ENCODE peak calls at places on chromosomes 5 and 9, in eight cellular contexts. T is cardiac muscle cell; C is gastrocnemius medialis; P is naive thymus-derived CD4-positive, alpha-beta T cell; I is A549; Q is body of pancreas; D is heart right ventricle; F is fibroblast of lung. Z is an unnamed sample. For H3K4me1, the result is how much of the 10 kb centered on the place peaks cover.

GRCh38 chr9:113955076-113955752 is 79.1 kb downstream of the ZNF618 start:
- DNase-seq in P (no peak), F (peak), Q (no peak), T (no peak), I (no peak), D (no peak), C (no peak), Z (no peak)

GRCh38 chr5:41883243-41883642 is 13.0 kb upstream of the OXCT1 start:
- DNase-seq in T (no peak), C (no peak), I (no peak), P (no peak), Q (no peak), F (no peak), D (no peak), Z (no peak)

GRCh38 chr5:114055318-114055788 is 306.5 kb upstream of the KCNN2 start:
- DNase-seq in Q (peak), C (peak), I (no peak), T (peak), P (no peak), F (peak), D (peak), Z (no peak)

GRCh38 chr5:35861718-35862117 is 5.0 kb downstream of the IL7R start:
- DNase-seq in I (no peak), Q (no peak), F (peak), D (no peak), T (no peak), C (no peak), P (no peak), Z (no peak)

GRCh38 chr5:151596839-151597539 is 5.9 kb upstream of the FAT2 start:
- DNase-seq in C (no peak), P (no peak), F (peak), I (no peak), T (peak), D (peak), Q (no peak), Z (no peak)

GRCh38 chr5:180652771-180653170 is 3.4 kb upstream of the FLT4 start:
- DNase-seq in F (no peak), T (no peak), D (no peak), C (no peak), P (no peak), I (no peak), Q (no peak), Z (no peak)

GRCh38 chr9:107973451-107973850 is 483.9 kb upstream of the KLF4 start:
- DNase-seq in F (no peak), D (no peak), C (no peak), T (no peak), Q (no peak), P (no peak), I (no peak), Z (no peak)

GRCh38 chr9:14517154-14517906 is 175.9 kb downstream of the ZDHHC21 start:
- DNase-seq in T (no peak), P (no peak), D (no peak), F (no peak), C (no peak), I (no peak), Q (no peak), Z (no peak)

GRCh38 chr9:92094655-92095054 is 20.6 kb downstream of the SPTLC1 start:
- DNase-seq in D (no peak), Q (no peak), I (no peak), C (no peak), T (peak), P (peak), F (peak), Z (no peak)

GRCh38 chr9:128340691-128341434 is 536 bp downstream of the SLC27A4 start:
- DNase-seq in F (no peak), T (peak), C (no peak), Q (no peak), P (no peak), I (peak), D (no peak), Z (no peak)

GRCh38 chr9:22986556-22986955 is 539.9 kb downstream of the DMRTA1 start:
- DNase-seq in C (no peak), D (no peak), P (no peak), Q (no peak), F (no peak), T (no peak), I (peak), Z (no peak)

GRCh38 chr9:131068076-131068816 is 28.1 kb upstream of the AIF1L start:
- DNase-seq in F (no peak), Q (no peak), D (no peak), T (no peak), C (no peak), P (no peak), I (no peak), Z (no peak)

GRCh38 chr9:97501177-97501971 is at the start of gene TMOD1:
- DNase-seq in I (peak), C (peak), D (peak), T (peak), P (peak), Q (peak), F (peak), Z (no peak)

GRCh38 chr9:91029621-91030361 is 228.2 kb downstream of the SYK start:
- DNase-seq in D (no peak), T (no peak), I (no peak), P (no peak), Q (no peak), F (no peak), C (no peak), Z (no peak)

GRCh38 chr5:170603578-170604565 is 100.1 kb downstream of the KCNIP1 start:
- DNase-seq in F (peak), P (peak), I (peak), C (no peak), D (peak), T (peak), Q (peak), Z (no peak)

GRCh38 chr9:134474058-134474370 is 147.8 kb downstream of the RXRA start:
- DNase-seq in F (peak), Q (peak), C (peak), I (no peak), D (no peak), P (no peak), T (no peak), Z (peak)

GRCh38 chr5:53038196-53038847 is 49.2 kb downstream of the ITGA2 start:
- DNase-seq in D (no peak), T (no peak), C (no peak), I (no peak), P (no peak), Q (no peak), F (no peak), Z (no peak)

GRCh38 chr5:53034832-53035231 is 45.7 kb downstream of the ITGA2 start:
- DNase-seq in Q (no peak), P (no peak), D (no peak), I (no peak), T (no peak), C (no peak), F (no peak), Z (no peak)

GRCh38 chr5:53032188-53032587 is 43.0 kb downstream of the ITGA2 start:
- DNase-seq in D (no peak), F (no peak), P (no peak), T (no peak), Q (no peak), C (no peak), I (no peak), Z (no peak)

GRCh38 chr5:53037141-53037859 is 48.1 kb downstream of the ITGA2 start:
- DNase-seq in D (no peak), F (peak), Q (no peak), P (no peak), I (peak), C (no peak), T (no peak), Z (no peak)

DNA sequence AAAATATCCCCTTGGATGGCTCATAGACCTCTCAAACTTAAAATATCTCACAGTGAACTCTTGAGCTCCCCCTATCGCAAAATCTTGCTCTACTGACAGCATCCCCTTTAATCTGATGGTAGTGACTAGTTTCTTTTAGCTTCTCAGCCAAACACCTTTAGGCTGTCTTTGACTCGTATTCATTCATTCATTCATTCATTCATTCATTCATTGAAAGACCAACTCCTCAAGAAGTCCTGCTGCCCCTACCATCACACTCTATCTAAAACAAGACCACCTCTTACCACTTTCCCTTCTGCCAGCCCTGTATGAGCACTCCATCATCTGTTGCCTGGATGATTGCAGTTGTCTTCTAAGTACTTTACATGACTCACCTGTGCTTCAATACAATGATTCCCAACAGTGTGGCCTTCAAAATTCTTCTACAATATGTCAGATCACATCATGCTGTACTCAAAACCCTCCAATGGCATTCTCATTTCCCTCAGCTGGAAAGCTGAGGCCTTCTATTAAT is 46.8 kb downstream of the ITGA2 start:
- DNase-seq in C (no peak), Q (no peak), F (peak), D (no peak), P (no peak), I (peak), T (no peak), Z (no peak)
- H3K4me1 ChIP-seq in C (under half), Q (under half), F (under half), D (under half), P (under half), I (half or more), T (under half), Z (under half)

DNA sequence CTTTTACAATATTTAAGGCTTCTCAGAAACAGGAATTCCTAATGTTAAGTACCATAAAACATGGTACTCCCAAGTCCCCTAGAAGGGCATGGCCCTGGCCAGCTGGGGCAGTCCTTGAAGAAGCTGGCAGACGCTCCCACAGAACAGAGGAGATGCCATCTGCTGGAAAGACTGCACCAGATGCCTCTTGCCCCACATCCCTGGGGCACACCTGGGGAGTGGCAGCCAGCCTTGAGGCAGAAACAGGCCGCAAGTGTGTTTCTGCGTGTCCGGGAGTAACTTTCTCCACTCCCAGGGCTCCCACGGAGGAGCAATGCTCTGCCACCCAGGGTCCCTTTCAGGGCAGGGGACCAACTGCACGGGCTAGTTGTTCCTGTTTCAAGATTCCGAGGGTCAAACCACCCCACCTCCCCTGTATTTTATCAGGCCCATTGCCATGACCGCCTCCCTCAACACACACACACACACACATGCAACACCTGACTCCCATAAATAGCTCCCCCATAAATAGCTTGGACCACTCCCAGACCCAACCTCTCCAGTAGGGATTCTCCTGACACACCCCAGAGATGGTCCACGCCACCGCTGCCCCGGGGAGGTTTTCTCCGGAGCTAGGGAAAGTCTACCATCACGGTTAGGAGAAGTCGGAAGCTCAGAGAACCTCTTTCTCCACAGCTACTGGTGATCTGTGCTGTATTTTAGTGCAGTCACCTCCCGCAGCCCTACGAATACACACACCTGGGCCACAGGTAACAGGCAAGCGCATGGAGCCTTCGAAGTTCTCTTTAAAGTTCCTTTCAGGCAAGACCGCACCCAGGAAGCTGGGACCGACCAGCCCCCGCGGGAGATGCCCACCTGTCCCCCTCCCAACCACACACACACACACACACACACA is 1.5 kb downstream of the SPOCK1 start:
- DNase-seq in T (no peak), I (no peak), F (no peak), P (no peak), D (no peak), C (peak), Q (no peak), Z (no peak)
- H3K4me1 ChIP-seq in T (under half), I (under half), F (under half), P (under half), D (under half), C (under half), Q (under half), Z (under half)

DNA sequence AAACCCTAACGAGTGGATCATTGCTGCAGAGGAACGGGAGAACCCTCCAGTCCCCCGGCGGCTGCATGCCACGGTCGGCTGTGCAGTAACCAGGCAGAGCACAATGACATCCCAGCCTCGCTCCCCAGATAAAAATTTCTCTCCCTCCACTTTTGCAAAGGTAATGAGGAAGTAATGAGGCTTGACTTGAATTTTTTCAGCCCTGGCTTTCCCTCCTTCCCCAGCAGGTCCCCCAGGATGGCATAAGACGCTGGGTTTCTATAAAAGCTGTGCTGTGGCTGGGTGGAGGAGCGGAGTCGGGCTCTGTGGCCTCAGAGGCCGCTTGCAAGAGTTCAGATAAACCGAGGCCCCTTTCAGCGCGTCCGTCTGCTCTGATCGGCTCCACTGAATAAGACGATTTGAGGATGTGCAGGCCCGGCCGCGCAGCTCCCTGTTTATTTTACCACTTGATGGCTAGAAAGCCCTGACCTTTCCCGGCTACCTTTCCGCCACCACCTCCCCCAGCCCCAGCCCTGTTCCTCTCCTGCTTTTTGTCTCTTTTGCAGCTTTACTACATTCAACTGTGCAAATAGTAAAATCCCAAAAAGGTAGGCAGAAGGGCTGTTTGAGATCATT is 351.9 kb upstream of the IRX2 start:
- DNase-seq in I (no peak), D (no peak), T (peak), P (no peak), C (no peak), Q (no peak), F (no peak), Z (no peak)
- H3K4me1 ChIP-seq in I (under half), D (under half), T (half or more), P (under half), C (under half), Q (under half), F (under half), Z (under half)

DNA sequence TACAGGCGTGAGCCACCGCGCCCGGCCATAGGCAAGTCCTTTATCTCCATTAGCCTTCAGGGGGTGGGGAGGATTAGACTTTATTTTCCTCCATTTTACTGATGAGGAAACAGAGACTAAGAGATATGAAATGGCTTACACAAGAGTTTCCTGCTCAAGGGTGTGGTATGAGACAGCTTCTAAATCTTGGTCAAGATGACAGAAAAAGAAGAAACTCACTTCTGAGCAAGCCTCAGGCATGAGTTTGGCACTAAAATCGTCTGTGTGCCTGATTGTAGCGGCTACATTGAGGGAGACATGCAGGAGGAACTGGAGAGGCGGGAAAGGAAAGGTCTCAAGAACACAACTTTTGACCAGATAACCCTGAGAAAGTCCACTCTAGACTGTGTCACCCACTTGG is 3.8 kb downstream of the HK3 start:
- DNase-seq in Q (no peak), T (no peak), F (no peak), C (no peak), D (no peak), I (no peak), P (no peak), Z (no peak)
- H3K4me1 ChIP-seq in Q (under half), T (under half), F (under half), C (under half), D (under half), I (under half), P (under half), Z (under half)

GRCh38 chr9:129414377-129415021 is 206.4 kb downstream of the C9orf50 start:
- DNase-seq in I (no peak), F (peak), T (peak), Q (no peak), D (peak), C (no peak), P (peak), Z (peak)
- H3K4me1 ChIP-seq in I (half or more), F (under half), T (under half), Q (under half), D (under half), C (under half), P (under half), Z (under half)